ENCODE peak calls at places on chromosomes 11 and 22, in six cellular contexts. V, U, Z, R, A and G are unnamed samples.

GRCh38 chr22:37735054-37735453 is 38.2 kb downstream of the TRIOBP start:
- DNase-seq in V (peak; percentile 67), U (peak; percentile 75), Z (peak; percentile 79), R (no peak), A (peak; percentile 61), G (no peak)

GRCh38 chr11:126133902-126134301 is 71.2 kb upstream of the CDON start:
- DNase-seq in V (no peak), U (peak; percentile 55), Z (no peak), R (no peak), A (no peak), G (no peak)

GRCh38 chr22:23750744-23751440 is at the start of gene ZNF70:
- DNase-seq in V (peak; percentile 95), U (peak; percentile 93), Z (peak; percentile 92), R (peak; percentile 87), A (peak; percentile 96), G (peak; percentile 30)

GRCh38 chr11:64094463-64095223 is 58.9 kb downstream of the FLRT1 start:
- DNase-seq in V (no peak), U (peak; percentile 83), Z (peak; percentile 84), R (no peak), A (no peak), G (no peak)

GRCh38 chr11:42296910-42297309 is 837.5 kb upstream of the LRRC4C start:
- DNase-seq in V (no peak), U (no peak), Z (no peak), R (no peak), A (no peak), G (no peak)

GRCh38 chr22:49499433-49500075 is 328.1 kb downstream of the BRD1 start:
- DNase-seq in V (no peak), U (no peak), Z (no peak), R (no peak), A (no peak), G (no peak)

GRCh38 chr11:120209750-120210650 is 832 bp upstream of the OAF start:
- DNase-seq in V (no peak), U (no peak), Z (no peak), R (no peak), A (peak; percentile 51), G (no peak)

GRCh38 chr11:11027271-11027670 is 169.4 kb upstream of the ZBED5 start:
- DNase-seq in V (no peak), U (no peak), Z (no peak), R (no peak), A (no peak), G (no peak)

GRCh38 chr11:113251281-113251680 is 63.1 kb upstream of the TTC12 start:
- DNase-seq in V (no peak), U (no peak), Z (no peak), R (no peak), A (no peak), G (no peak)

GRCh38 chr11:118002541-118003019 is 16.4 kb downstream of the IL10RA start:
- DNase-seq in V (peak; percentile 49), U (peak; percentile 91), Z (no peak), R (no peak), A (peak; percentile 32), G (no peak)

GRCh38 chr11:104254347-104254746 is 90.4 kb upstream of the PDGFD start:
- DNase-seq in V (no peak), U (no peak), Z (no peak), R (no peak), A (peak; percentile 57), G (no peak)

GRCh38 chr11:121564948-121565684 is 112.3 kb upstream of the SORL1-AS1 start:
- DNase-seq in V (no peak), U (no peak), Z (no peak), R (no peak), A (no peak), G (no peak)

GRCh38 chr22:49658902-49659280 is 168.8 kb downstream of the BRD1 start:
- DNase-seq in V (peak; percentile 13), U (no peak), Z (no peak), R (no peak), A (no peak), G (no peak)

GRCh38 chr11:117976445-117976844 is 9.7 kb upstream of the IL10RA start:
- DNase-seq in V (no peak), U (no peak), Z (no peak), R (no peak), A (no peak), G (no peak)

GRCh38 chr11:106468091-106468490 is 390.6 kb downstream of the AASDHPPT start:
- DNase-seq in V (no peak), U (no peak), Z (no peak), R (no peak), A (no peak), G (no peak)

GRCh38 chr11:119778391-119779194 is 49.6 kb upstream of the NECTIN1 start:
- DNase-seq in V (no peak), U (no peak), Z (peak; percentile 8), R (no peak), A (no peak), G (no peak)

GRCh38 chr22:22462813-22463567 is 45.6 kb downstream of the ZNF280B start:
- DNase-seq in V (no peak), U (no peak), Z (no peak), R (no peak), A (no peak), G (no peak)

GRCh38 chr11:73983764-73984543 is 1.3 kb upstream of the UCP2 start:
- DNase-seq in V (no peak), U (peak; percentile 40), Z (peak; percentile 43), R (no peak), A (no peak), G (no peak)

GRCh38 chr11:18243783-18244362 is 4.6 kb downstream of the SAA2 start:
- DNase-seq in V (no peak), U (no peak), Z (no peak), R (peak; percentile 30), A (peak; percentile 61), G (peak; percentile 45)

GRCh38 chr11:4825132-4825531 is 4.0 kb downstream of the OR51F2 start:
- DNase-seq in V (no peak), U (no peak), Z (no peak), R (no peak), A (no peak), G (no peak)

GRCh38 chr11:34944692-34945091 is 28.3 kb downstream of the PDHX start:
- DNase-seq in V (no peak), U (no peak), Z (no peak), R (no peak), A (no peak), G (no peak)

GRCh38 chr11:34941688-34942087 is 25.3 kb downstream of the PDHX start:
- DNase-seq in V (no peak), U (no peak), Z (no peak), R (no peak), A (no peak), G (no peak)

GRCh38 chr11:34936945-34937344 is 20.5 kb downstream of the PDHX start:
- DNase-seq in V (no peak), U (no peak), Z (no peak), R (no peak), A (no peak), G (no peak)

GRCh38 chr11:34938621-34939020 is 22.2 kb downstream of the PDHX start:
- DNase-seq in V (no peak), U (no peak), Z (no peak), R (no peak), A (no peak), G (no peak)

DNA sequence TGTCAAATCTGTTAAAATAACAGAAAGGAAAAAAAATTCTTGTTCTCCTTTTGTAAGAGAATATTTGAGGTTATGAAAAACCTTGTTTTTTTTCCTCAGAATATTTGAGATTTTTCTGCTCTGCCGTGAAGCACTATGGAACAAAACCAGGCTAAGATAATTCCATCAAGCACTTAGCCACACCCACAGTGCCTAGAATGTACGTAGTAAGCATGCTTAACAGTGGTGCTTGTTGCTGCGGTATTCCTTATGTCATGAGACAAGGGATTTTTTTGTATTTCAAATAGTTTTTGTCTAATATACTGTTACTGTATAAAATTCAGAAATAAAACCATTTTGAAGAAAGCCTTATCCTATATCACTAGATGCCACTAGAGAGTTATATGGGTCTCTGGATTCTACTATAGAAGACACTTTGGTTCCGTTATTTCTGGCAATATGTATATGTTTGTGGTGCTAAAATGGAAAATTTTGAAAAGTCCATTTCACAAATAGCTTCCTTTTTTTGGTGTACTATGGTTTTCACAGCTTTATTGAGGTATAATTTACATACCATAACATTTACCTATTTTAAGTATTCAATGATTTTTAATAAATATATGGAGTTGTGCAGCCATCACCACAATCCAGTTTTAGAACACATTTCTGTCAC is 23.7 kb downstream of the PDHX start:
- DNase-seq in V (no peak), U (no peak), Z (no peak), R (no peak), A (no peak), G (no peak)
- TF ChIP-seq CTCF in V (no peak), U (no peak), Z (no peak), R (no peak), A (no peak), G (peak; percentile 17)

GRCh38 chr11:123291201-123291869 is 96.3 kb upstream of the CLMP start:
- DNase-seq in V (no peak), U (no peak), Z (no peak), R (no peak), A (no peak), G (no peak)

GRCh38 chr11:123286761-123287160 is 91.7 kb upstream of the CLMP start:
- DNase-seq in V (no peak), U (no peak), Z (no peak), R (no peak), A (no peak), G (no peak)

GRCh38 chr11:123292647-123293046 is 97.6 kb upstream of the CLMP start:
- DNase-seq in V (no peak), U (no peak), Z (no peak), R (no peak), A (no peak), G (no peak)
- H3K27ac ChIP-seq in V (no peak overlapping the region), U (no peak overlapping the region), Z (no peak overlapping the region), R (no peak overlapping the region), A (no peak overlapping the region), G (no peak overlapping the region)

DNA sequence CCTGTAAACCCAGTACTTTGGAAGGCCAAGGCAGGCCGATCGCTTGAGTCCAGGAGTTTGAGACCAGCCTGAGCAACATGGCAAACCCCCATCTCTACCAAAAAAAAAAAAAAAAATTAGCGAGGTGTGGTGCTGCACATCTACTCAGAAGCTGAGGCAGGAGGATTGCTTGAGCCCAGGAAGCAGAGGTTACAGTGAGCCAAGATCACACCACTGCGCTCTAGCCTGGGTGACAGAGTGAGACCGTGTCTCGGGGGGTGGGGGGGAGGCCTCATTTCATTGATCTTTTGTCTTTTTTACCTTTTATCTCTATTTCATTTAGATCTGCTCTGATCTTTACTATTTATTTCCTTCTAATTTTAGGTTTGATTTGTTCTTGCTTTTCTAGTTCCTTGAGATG is 51.8 kb downstream of the KCNQ1OT1 start:
- DNase-seq in V (no peak), U (no peak), Z (no peak), R (no peak), A (no peak), G (no peak)
- H3K9me3 ChIP-seq in V (peaks cover 74% of the 10 kb centered on the region), U (peaks cover 40% of the 10 kb centered on the region), Z (peaks cover 75% of the 10 kb centered on the region), R (peaks cover 68% of the 10 kb centered on the region), A (no peaks in the 10 kb centered on the region), G (peaks cover 46% of the 10 kb centered on the region)

DNA sequence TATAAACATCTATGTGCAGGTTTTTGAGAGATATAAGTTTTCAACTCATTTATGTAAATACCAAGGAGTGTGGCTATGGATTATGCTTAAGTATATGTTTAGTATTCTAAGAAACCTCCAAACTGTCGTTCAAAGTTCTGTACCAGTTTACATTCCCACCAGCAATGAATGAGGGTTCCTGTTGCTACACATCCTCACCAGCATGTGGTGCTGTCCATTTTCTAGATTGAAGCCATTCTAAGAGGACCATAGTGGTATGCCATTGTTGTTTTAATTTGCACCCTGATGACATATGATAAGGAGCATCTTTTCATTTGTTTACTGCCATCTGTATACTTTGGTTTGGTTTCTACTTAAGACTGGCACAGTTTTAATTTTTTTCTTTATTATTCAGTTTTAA is 2097.9 kb downstream of the LRRC4C start:
- DNase-seq in V (no peak), U (no peak), Z (no peak), R (no peak), A (no peak), G (no peak)
- TF ChIP-seq CTCF in V (no peak), U (no peak), Z (no peak), R (no peak), A (no peak), G (no peak)

GRCh38 chr11:62856333-62856910 is 17.0 kb upstream of the WDR74 start:
- DNase-seq in V (no peak), U (no peak), Z (no peak), R (no peak), A (no peak), G (no peak)
- H3K27ac ChIP-seq in V (peak overlapping the region; percentile 82), U (peak overlapping the region; percentile 93), Z (peak overlapping the region; percentile 89), R (peak overlapping the region; percentile 72), A (peak overlapping the region; percentile 91), G (peak overlapping the region; percentile 91)